ENCODE peak calls at places on chromosome X, in seven cellular contexts. K is OCI-LY7, R is GM23248, Z is MM.1S, D is fibroblast of lung, J is SK-N-SH, U is IMR-90. I is an unnamed sample.

GRCh38 chrX:69365349-69365748 is 138.8 kb upstream of the NALF2 start:
- DNase-seq in K (no peak), R (no peak), Z (no peak), D (no peak), J (no peak), U (no peak), I (no peak)

GRCh38 chrX:34612036-34612435 is 45.0 kb downstream of the TMEM47 start:
- DNase-seq in K (no peak), R (no peak), Z (no peak), D (peak; percentile 4), J (no peak), U (no peak), I (no peak)

GRCh38 chrX:100207331-100208024 is 202.6 kb downstream of the PCDH19 start:
- DNase-seq in K (peak; percentile 2), R (no peak), Z (no peak), D (no peak), J (no peak), U (no peak), I (peak; percentile 97)

GRCh38 chrX:115650916-115651315 is 89.9 kb downstream of the PLS3 start:
- DNase-seq in K (peak; percentile 8), R (peak; percentile 60), Z (peak; percentile 60), D (peak; percentile 41), J (peak; percentile 52), U (peak; percentile 47), I (peak; percentile 81)

GRCh38 chrX:101642086-101642485 is 17.6 kb downstream of the ARMCX2 start:
- DNase-seq in K (no peak), R (no peak), Z (no peak), D (no peak), J (no peak), U (no peak), I (no peak)

GRCh38 chrX:53065066-53065465 is 16.5 kb downstream of the GPR173 start:
- DNase-seq in K (no peak), R (no peak), Z (no peak), D (no peak), J (no peak), U (no peak), I (no peak)

GRCh38 chrX:115988825-115989224 is 181.7 kb upstream of the AGTR2 start:
- DNase-seq in K (no peak), R (peak; percentile 1), Z (no peak), D (no peak), J (peak; percentile 16), U (no peak), I (peak; percentile 51)

GRCh38 chrX:18422325-18422724 is 3.1 kb upstream of the CDKL5 start:
- DNase-seq in K (no peak), R (peak; percentile 92), Z (no peak), D (peak; percentile 84), J (no peak), U (peak; percentile 94), I (no peak)

GRCh38 chrX:9767375-9767774 is 1.7 kb upstream of the GPR143 start:
- DNase-seq in K (peak; percentile 16), R (no peak), Z (no peak), D (no peak), J (no peak), U (no peak), I (peak; percentile 50)

GRCh38 chrX:97672138-97672537 is 788.4 kb downstream of the RPA4 start:
- DNase-seq in K (no peak), R (no peak), Z (no peak), D (no peak), J (no peak), U (no peak), I (no peak)

GRCh38 chrX:4787971-4788370 is 1074.5 kb upstream of the PRKX start:
- DNase-seq in K (peak; percentile 19), R (no peak), Z (peak; percentile 34), D (no peak), J (no peak), U (no peak), I (no peak)

GRCh38 chrX:132961511-132961910 is 3.1 kb upstream of the HS6ST2 start:
- DNase-seq in K (no peak), R (no peak), Z (no peak), D (no peak), J (no peak), U (no peak), I (no peak)

GRCh38 chrX:145751943-145752342 is 65.7 kb upstream of the SLITRK2 start:
- DNase-seq in K (no peak), R (no peak), Z (no peak), D (peak; percentile 10), J (no peak), U (no peak), I (no peak)

GRCh38 chrX:152450076-152450475 is 1.0 kb downstream of the GABRA3 start:
- DNase-seq in K (no peak), R (no peak), Z (no peak), D (no peak), J (no peak), U (no peak), I (no peak)

GRCh38 chrX:25873196-25873595 is 264.9 kb upstream of the MAGEB18 start:
- DNase-seq in K (no peak), R (no peak), Z (no peak), D (peak; percentile 4), J (no peak), U (no peak), I (no peak)

GRCh38 chrX:100264200-100264599 is 145.9 kb downstream of the PCDH19 start:
- DNase-seq in K (no peak), R (peak; percentile 0), Z (peak; percentile 13), D (no peak), J (no peak), U (no peak), I (no peak)

GRCh38 chrX:111868726-111869638 is 7.0 kb upstream of the TRPC5OS start:
- DNase-seq in K (peak; percentile 0), R (peak; percentile 31), Z (peak; percentile 60), D (peak; percentile 22), J (no peak), U (peak; percentile 13), I (no peak)

GRCh38 chrX:13569479-13570244 is at the start of gene EGFL6:
- DNase-seq in K (no peak), R (no peak), Z (no peak), D (no peak), J (peak; percentile 28), U (no peak), I (no peak)

DNA sequence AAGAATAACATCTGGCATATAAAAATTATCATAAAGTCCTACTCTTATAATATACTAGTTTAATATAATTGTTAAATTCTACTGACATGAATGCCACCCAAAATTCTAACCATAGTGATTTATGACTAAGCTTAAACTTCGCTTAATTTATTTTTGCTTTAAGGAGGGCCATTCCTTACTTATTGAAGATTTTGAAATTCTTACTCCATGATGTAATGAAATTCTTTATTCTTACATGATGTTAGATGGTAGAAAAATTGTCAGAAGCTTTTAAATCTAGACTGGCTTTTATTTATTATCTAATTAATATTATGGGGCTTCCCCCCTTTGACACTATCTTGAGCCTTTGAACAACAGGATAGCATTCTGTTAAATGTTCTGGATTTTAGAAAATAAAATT is 19.5 kb upstream of the SUPT20HL2 start:
- DNase-seq in K (no peak), R (no peak), Z (no peak), D (peak; percentile 24), J (no peak), U (no peak), I (no peak)
- H2AFZ ChIP-seq in K (no peak overlapping the region), R (no peak overlapping the region), Z (no peak overlapping the region), D (no peak overlapping the region), J (no peak overlapping the region), U (no peak overlapping the region), I (no peak overlapping the region)

GRCh38 chrX:15522464-15522863 is 21.9 kb downstream of the BMX start:
- DNase-seq in K (no peak), R (no peak), Z (no peak), D (no peak), J (no peak), U (no peak), I (no peak)

GRCh38 chrX:15523088-15523487 is 22.5 kb downstream of the BMX start:
- DNase-seq in K (no peak), R (no peak), Z (no peak), D (no peak), J (no peak), U (no peak), I (no peak)

GRCh38 chrX:15529165-15529564 is 28.6 kb downstream of the BMX start:
- DNase-seq in K (no peak), R (no peak), Z (no peak), D (no peak), J (no peak), U (no peak), I (no peak)

GRCh38 chrX:15525664-15526416 is 25.2 kb downstream of the BMX start:
- DNase-seq in K (no peak), R (no peak), Z (no peak), D (no peak), J (no peak), U (no peak), I (peak; percentile 93)

GRCh38 chrX:15524417-15524816 is 23.8 kb downstream of the BMX start:
- DNase-seq in K (no peak), R (no peak), Z (no peak), D (peak; percentile 78), J (no peak), U (peak; percentile 12), I (no peak)
- H2AFZ ChIP-seq in K (no peak overlapping the region), R (no peak overlapping the region), Z (no peak overlapping the region), D (no peak overlapping the region), J (no peak overlapping the region), U (no peak overlapping the region), I (no peak overlapping the region)

GRCh38 chrX:137427813-137428212 is 138.1 kb upstream of the ZIC3 start:
- DNase-seq in K (no peak), R (peak; percentile 44), Z (no peak), D (no peak), J (no peak), U (no peak), I (no peak)
- H2AFZ ChIP-seq in K (no peak overlapping the region), R (peak overlapping the region; percentile 84), Z (peak overlapping the region; percentile 64), D (peak overlapping the region; percentile 30), J (peak overlapping the region; percentile 84), U (no peak overlapping the region), I (no peak overlapping the region)

DNA sequence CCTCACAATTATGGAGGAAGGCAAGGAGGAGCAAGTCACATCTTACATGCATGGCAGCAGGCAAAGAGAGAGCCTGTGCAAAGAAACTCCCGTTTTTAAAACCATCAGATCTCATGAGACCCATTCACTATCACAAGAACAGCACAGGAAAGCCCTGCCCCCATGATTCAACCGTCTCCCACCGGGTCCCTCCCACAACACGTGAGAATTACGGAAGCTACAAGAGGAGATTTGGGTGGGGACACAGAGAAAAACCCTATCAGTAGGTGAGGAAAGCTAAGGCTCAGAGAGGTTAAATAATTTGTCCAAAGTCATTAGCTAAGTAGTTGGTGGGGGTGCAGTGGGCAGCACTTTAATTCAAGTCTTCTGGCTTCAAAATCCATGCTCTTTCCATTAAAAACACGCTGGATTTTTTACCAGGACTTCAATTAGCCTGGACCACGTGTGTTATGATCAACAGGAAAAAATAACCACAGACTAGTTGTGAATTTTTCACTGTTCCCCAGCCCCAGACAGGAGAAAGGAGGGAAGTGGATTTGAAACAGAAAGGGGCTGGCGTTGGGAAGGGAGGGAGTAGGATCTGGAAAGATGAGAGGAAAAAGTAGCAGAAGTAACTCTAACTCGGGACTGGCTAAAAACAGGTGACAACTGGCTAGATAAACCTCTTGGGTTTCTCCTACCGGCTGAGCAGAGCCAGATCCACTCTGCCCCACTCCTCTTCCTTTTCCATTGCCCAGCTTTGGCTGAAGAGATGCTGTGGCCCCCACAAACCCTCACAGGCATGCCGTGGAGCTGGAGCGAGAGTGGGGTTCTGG is 986 bp downstream of the MTMR8 start:
- DNase-seq in K (no peak), R (no peak), Z (no peak), D (no peak), J (peak; percentile 5), U (no peak), I (no peak)
- H2AFZ ChIP-seq in K (peak overlapping the region; percentile 96), R (no peak overlapping the region), Z (peak overlapping the region; percentile 61), D (peak overlapping the region; percentile 45), J (peak overlapping the region; percentile 88), U (no peak overlapping the region), I (peak overlapping the region; percentile 61)

GRCh38 chrX:40151211-40152172 is 53.7 kb upstream of the BCOR start:
- DNase-seq in K (no peak), R (no peak), Z (no peak), D (no peak), J (no peak), U (no peak), I (no peak)
- H2AFZ ChIP-seq in K (no peak overlapping the region), R (no peak overlapping the region), Z (no peak overlapping the region), D (no peak overlapping the region), J (no peak overlapping the region), U (no peak overlapping the region), I (no peak overlapping the region)